ENCODE peak calls at places on chromosomes 3 and 15, in eight cellular contexts. One of them, this sample, is unnamed.

GRCh38 chr3:172270767-172271166 is 177.5 kb downstream of the GHSR start:
- DNase-seq in fibroblast of lung: no peak
- DNase-seq in GM23248: no peak
- DNase-seq in psoas muscle: no peak
- DNase-seq in mesendoderm: no peak
- DNase-seq in stomach: no peak
- DNase-seq in A549: no peak
- DNase-seq in tibial artery: no peak
- DNase-seq in this sample: no peak

GRCh38 chr3:52524752-52525661 is 8.7 kb downstream of the NT5DC2 start:
- DNase-seq in GM23248: no peak
- DNase-seq in mesendoderm: no peak
- DNase-seq in A549: no peak
- DNase-seq in tibial artery: no peak
- DNase-seq in stomach: no peak
- DNase-seq in psoas muscle: peak
- DNase-seq in fibroblast of lung: no peak
- DNase-seq in this sample: no peak

GRCh38 chr15:48946088-48946839 is 17.5 kb downstream of the SHC4 start:
- DNase-seq in tibial artery: no peak
- DNase-seq in fibroblast of lung: peak
- DNase-seq in stomach: no peak
- DNase-seq in psoas muscle: no peak
- DNase-seq in A549: peak
- DNase-seq in GM23248: peak
- DNase-seq in mesendoderm: peak
- DNase-seq in this sample: peak

GRCh38 chr3:61381745-61382392 is 130.6 kb upstream of the FHIT start:
- DNase-seq in A549: peak
- DNase-seq in GM23248: peak
- DNase-seq in stomach: no peak
- DNase-seq in psoas muscle: no peak
- DNase-seq in fibroblast of lung: peak
- DNase-seq in mesendoderm: peak
- DNase-seq in tibial artery: no peak
- DNase-seq in this sample: no peak

GRCh38 chr3:63304421-63304820 is 26.3 kb downstream of the SYNPR start:
- DNase-seq in mesendoderm: no peak
- DNase-seq in fibroblast of lung: no peak
- DNase-seq in tibial artery: no peak
- DNase-seq in GM23248: peak
- DNase-seq in psoas muscle: no peak
- DNase-seq in A549: no peak
- DNase-seq in stomach: no peak
- DNase-seq in this sample: no peak

GRCh38 chr3:180417241-180417640 is 184.7 kb upstream of the TTC14 start:
- DNase-seq in stomach: no peak
- DNase-seq in tibial artery: no peak
- DNase-seq in psoas muscle: no peak
- DNase-seq in fibroblast of lung: no peak
- DNase-seq in mesendoderm: no peak
- DNase-seq in A549: no peak
- DNase-seq in GM23248: peak
- DNase-seq in this sample: no peak

GRCh38 chr15:76196949-76197315 is 114.3 kb downstream of the ETFA start:
- DNase-seq in A549: no peak
- DNase-seq in fibroblast of lung: no peak
- DNase-seq in tibial artery: peak
- DNase-seq in stomach: no peak
- DNase-seq in GM23248: no peak
- DNase-seq in mesendoderm: no peak
- DNase-seq in psoas muscle: peak
- DNase-seq in this sample: no peak

GRCh38 chr3:111763968-111764367 is 95.1 kb upstream of the PHLDB2 start:
- DNase-seq in psoas muscle: no peak
- DNase-seq in fibroblast of lung: peak
- DNase-seq in A549: no peak
- DNase-seq in mesendoderm: no peak
- DNase-seq in GM23248: peak
- DNase-seq in tibial artery: peak
- DNase-seq in stomach: no peak
- DNase-seq in this sample: no peak

GRCh38 chr3:125168711-125169410 is 43.7 kb downstream of the SLC12A8 start:
- DNase-seq in A549: no peak
- DNase-seq in mesendoderm: peak
- DNase-seq in psoas muscle: no peak
- DNase-seq in GM23248: no peak
- DNase-seq in fibroblast of lung: peak
- DNase-seq in tibial artery: no peak
- DNase-seq in stomach: no peak
- DNase-seq in this sample: no peak

GRCh38 chr3:188956839-188957489 is 214.8 kb upstream of the TPRG1 start:
- DNase-seq in A549: peak
- DNase-seq in psoas muscle: no peak
- DNase-seq in tibial artery: no peak
- DNase-seq in GM23248: peak
- DNase-seq in mesendoderm: peak
- DNase-seq in stomach: no peak
- DNase-seq in fibroblast of lung: peak
- DNase-seq in this sample: peak

GRCh38 chr3:30628931-30629590 is 22.7 kb downstream of the TGFBR2 start:
- DNase-seq in psoas muscle: no peak
- DNase-seq in stomach: no peak
- DNase-seq in fibroblast of lung: no peak
- DNase-seq in mesendoderm: peak
- DNase-seq in A549: peak
- DNase-seq in tibial artery: no peak
- DNase-seq in GM23248: no peak
- DNase-seq in this sample: no peak

GRCh38 chr3:13346481-13347389 is 73.4 kb downstream of the NUP210 start:
- DNase-seq in fibroblast of lung: no peak
- DNase-seq in stomach: peak
- DNase-seq in psoas muscle: peak
- DNase-seq in GM23248: no peak
- DNase-seq in mesendoderm: peak
- DNase-seq in A549: no peak
- DNase-seq in tibial artery: no peak
- DNase-seq in this sample: no peak

GRCh38 chr3:13345772-13346171 is 74.3 kb downstream of the NUP210 start:
- DNase-seq in stomach: no peak
- DNase-seq in A549: no peak
- DNase-seq in fibroblast of lung: no peak
- DNase-seq in tibial artery: no peak
- DNase-seq in mesendoderm: no peak
- DNase-seq in GM23248: no peak
- DNase-seq in psoas muscle: no peak
- DNase-seq in this sample: no peak

GRCh38 chr3:13348671-13349396 is 71.3 kb downstream of the NUP210 start:
- DNase-seq in tibial artery: no peak
- DNase-seq in psoas muscle: no peak
- DNase-seq in mesendoderm: peak
- DNase-seq in A549: no peak
- DNase-seq in stomach: no peak
- DNase-seq in GM23248: no peak
- DNase-seq in fibroblast of lung: peak
- DNase-seq in this sample: no peak

GRCh38 chr3:13348100-13348499 is 72.0 kb downstream of the NUP210 start:
- DNase-seq in psoas muscle: no peak
- DNase-seq in mesendoderm: no peak
- DNase-seq in stomach: no peak
- DNase-seq in GM23248: no peak
- DNase-seq in fibroblast of lung: no peak
- DNase-seq in tibial artery: no peak
- DNase-seq in A549: no peak
- DNase-seq in this sample: no peak

DNA sequence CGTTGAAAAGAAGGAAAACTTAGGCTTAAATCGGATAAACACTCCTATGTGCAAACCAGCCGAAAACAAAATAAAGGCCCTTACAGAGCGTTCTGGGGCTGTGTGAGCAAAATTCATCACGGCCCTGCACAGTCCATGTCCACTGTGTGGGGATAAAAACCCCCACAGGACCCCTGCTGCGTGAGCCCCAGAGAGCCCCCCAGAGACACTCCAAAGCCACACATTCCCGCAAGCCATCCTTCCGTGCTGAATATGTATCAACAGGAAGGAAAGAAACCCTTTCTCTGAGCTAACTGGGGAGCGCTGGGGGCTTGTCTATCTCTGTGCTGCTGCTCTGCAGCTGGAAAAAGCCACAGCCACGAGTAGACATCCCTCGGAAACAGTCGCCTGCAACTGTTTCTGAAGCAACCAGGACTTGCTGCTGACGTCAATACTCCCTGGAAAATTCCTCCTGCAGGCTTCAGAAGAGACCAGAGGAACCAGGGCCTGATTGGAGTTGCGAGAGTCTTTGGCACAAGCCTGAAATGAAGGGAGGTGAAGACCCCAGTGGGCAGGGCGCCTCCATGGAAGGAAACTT is 72.6 kb downstream of the NUP210 start:
- DNase-seq in psoas muscle: no peak
- DNase-seq in A549: no peak
- DNase-seq in tibial artery: no peak
- DNase-seq in GM23248: peak
- DNase-seq in stomach: no peak
- DNase-seq in fibroblast of lung: no peak
- DNase-seq in mesendoderm: peak
- DNase-seq in this sample: no peak
- H3K4me3 ChIP-seq in psoas muscle: no peak
- H3K4me3 ChIP-seq in A549: no peak
- H3K4me3 ChIP-seq in tibial artery: no peak
- H3K4me3 ChIP-seq in GM23248: no peak
- H3K4me3 ChIP-seq in stomach: no peak
- H3K4me3 ChIP-seq in fibroblast of lung: no peak
- H3K4me3 ChIP-seq in mesendoderm: no peak
- H3K4me3 ChIP-seq in this sample: no peak

GRCh38 chr3:196771067-196771466 is 31.4 kb downstream of the PAK2 start:
- DNase-seq in fibroblast of lung: no peak
- DNase-seq in mesendoderm: no peak
- DNase-seq in psoas muscle: no peak
- DNase-seq in tibial artery: no peak
- DNase-seq in GM23248: no peak
- DNase-seq in A549: no peak
- DNase-seq in stomach: no peak
- DNase-seq in this sample: no peak
- H3K27ac ChIP-seq in fibroblast of lung: no peak
- H3K27ac ChIP-seq in mesendoderm: no peak
- H3K27ac ChIP-seq in psoas muscle: no peak
- H3K27ac ChIP-seq in tibial artery: no peak
- H3K27ac ChIP-seq in GM23248: no peak
- H3K27ac ChIP-seq in A549: no peak
- H3K27ac ChIP-seq in stomach: no peak
- H3K27ac ChIP-seq in this sample: no peak

GRCh38 chr3:57382933-57383332 is 90.4 kb upstream of the ASB14 start:
- DNase-seq in stomach: no peak
- DNase-seq in mesendoderm: peak
- DNase-seq in psoas muscle: no peak
- DNase-seq in tibial artery: no peak
- DNase-seq in fibroblast of lung: peak
- DNase-seq in A549: no peak
- DNase-seq in GM23248: peak
- DNase-seq in this sample: no peak
- H3K4me3 ChIP-seq in stomach: no peak
- H3K4me3 ChIP-seq in mesendoderm: no peak
- H3K4me3 ChIP-seq in psoas muscle: no peak
- H3K4me3 ChIP-seq in tibial artery: no peak
- H3K4me3 ChIP-seq in fibroblast of lung: no peak
- H3K4me3 ChIP-seq in A549: no peak
- H3K4me3 ChIP-seq in GM23248: no peak
- H3K4me3 ChIP-seq in this sample: no peak

DNA sequence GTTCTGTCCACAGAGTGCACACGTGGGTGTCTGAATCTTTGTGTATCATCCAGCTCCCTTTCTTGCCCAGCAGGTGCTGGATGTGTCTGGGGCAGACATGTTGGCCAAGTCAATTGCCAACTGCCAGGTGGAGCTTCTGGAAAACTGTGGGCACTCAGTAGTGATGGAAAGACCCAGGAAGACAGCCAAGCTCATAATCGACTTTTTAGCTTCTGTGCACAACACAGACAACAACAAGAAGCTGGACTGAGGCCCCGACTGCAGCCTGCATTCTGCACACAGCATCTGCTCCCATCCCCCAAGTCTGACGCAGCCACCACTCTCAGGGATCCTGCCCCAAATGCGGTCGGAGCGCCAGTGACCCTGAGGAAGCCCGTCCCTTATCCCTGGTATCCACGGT is 12.5 kb upstream of the RPP14 start:
- DNase-seq in GM23248: no peak
- DNase-seq in stomach: no peak
- DNase-seq in psoas muscle: no peak
- DNase-seq in tibial artery: no peak
- DNase-seq in fibroblast of lung: no peak
- DNase-seq in A549: no peak
- DNase-seq in mesendoderm: no peak
- DNase-seq in this sample: no peak
- H3K27ac ChIP-seq in GM23248: no peak
- H3K27ac ChIP-seq in stomach: no peak
- H3K27ac ChIP-seq in psoas muscle: no peak
- H3K27ac ChIP-seq in tibial artery: no peak
- H3K27ac ChIP-seq in fibroblast of lung: no peak
- H3K27ac ChIP-seq in A549: no peak
- H3K27ac ChIP-seq in mesendoderm: no peak
- H3K27ac ChIP-seq in this sample: no peak

GRCh38 chr3:48664313-48664644 is 1.6 kb upstream of the CELSR3 start:
- DNase-seq in A549: no peak
- DNase-seq in psoas muscle: no peak
- DNase-seq in tibial artery: no peak
- DNase-seq in fibroblast of lung: no peak
- DNase-seq in mesendoderm: no peak
- DNase-seq in GM23248: no peak
- DNase-seq in stomach: no peak
- DNase-seq in this sample: no peak
- H3K4me3 ChIP-seq in A549: no peak
- H3K4me3 ChIP-seq in psoas muscle: peak
- H3K4me3 ChIP-seq in tibial artery: peak
- H3K4me3 ChIP-seq in fibroblast of lung: no peak
- H3K4me3 ChIP-seq in mesendoderm: no peak
- H3K4me3 ChIP-seq in GM23248: peak
- H3K4me3 ChIP-seq in stomach: peak
- H3K4me3 ChIP-seq in this sample: no peak

GRCh38 chr3:19420159-19420558 is 271.8 kb downstream of the KCNH8 start:
- DNase-seq in stomach: no peak
- DNase-seq in tibial artery: no peak
- DNase-seq in mesendoderm: no peak
- DNase-seq in GM23248: no peak
- DNase-seq in fibroblast of lung: no peak
- DNase-seq in psoas muscle: no peak
- DNase-seq in A549: no peak
- DNase-seq in this sample: no peak

GRCh38 chr3:19427417-19428149 is 279.3 kb downstream of the KCNH8 start:
- DNase-seq in mesendoderm: no peak
- DNase-seq in fibroblast of lung: no peak
- DNase-seq in tibial artery: no peak
- DNase-seq in A549: no peak
- DNase-seq in GM23248: no peak
- DNase-seq in psoas muscle: no peak
- DNase-seq in stomach: no peak
- DNase-seq in this sample: no peak

GRCh38 chr3:19428729-19429128 is 280.4 kb downstream of the KCNH8 start:
- DNase-seq in fibroblast of lung: no peak
- DNase-seq in psoas muscle: no peak
- DNase-seq in A549: no peak
- DNase-seq in stomach: no peak
- DNase-seq in tibial artery: no peak
- DNase-seq in mesendoderm: no peak
- DNase-seq in GM23248: no peak
- DNase-seq in this sample: no peak

GRCh38 chr3:19425825-19426224 is 277.5 kb downstream of the KCNH8 start:
- DNase-seq in tibial artery: no peak
- DNase-seq in stomach: no peak
- DNase-seq in A549: no peak
- DNase-seq in fibroblast of lung: no peak
- DNase-seq in psoas muscle: no peak
- DNase-seq in mesendoderm: no peak
- DNase-seq in GM23248: no peak
- DNase-seq in this sample: no peak
- H3K27ac ChIP-seq in tibial artery: no peak
- H3K27ac ChIP-seq in stomach: no peak
- H3K27ac ChIP-seq in A549: no peak
- H3K27ac ChIP-seq in fibroblast of lung: no peak
- H3K27ac ChIP-seq in psoas muscle: no peak
- H3K27ac ChIP-seq in mesendoderm: no peak
- H3K27ac ChIP-seq in GM23248: no peak
- H3K27ac ChIP-seq in this sample: no peak